ENCODE peak calls at places on chromosomes 2 and 18, in six cellular contexts. I is MM.1S, S is hepatocyte, G is SK-N-SH, D is HCT116, J is neural progenitor cell. K is an unnamed sample. For H3K4me1, the result is how much of the 10 kb centered on the place peaks cover.

GRCh38 chr2:78999410-78999809 is 26.1 kb upstream of the REG3G start:
- DNase-seq in I (no peak), S (peak), G (peak), D (no peak), J (peak), K (peak)

GRCh38 chr2:33655626-33656025 is 56.5 kb upstream of the FAM98A start:
- DNase-seq in I (no peak), S (no peak), G (no peak), D (no peak), J (no peak), K (no peak)

GRCh38 chr18:78494204-78494603 is 485.4 kb upstream of the SALL3 start:
- DNase-seq in I (no peak), S (no peak), G (no peak), D (no peak), J (no peak), K (no peak)

GRCh38 chr2:217956895-217957457 is 45.8 kb downstream of the TNS1 start:
- DNase-seq in I (no peak), S (no peak), G (no peak), D (no peak), J (no peak), K (no peak)

GRCh38 chr18:26710460-26711096 is 154.9 kb downstream of the AQP4 start:
- DNase-seq in I (peak), S (no peak), G (no peak), D (no peak), J (no peak), K (peak)

GRCh38 chr2:50556934-50557575 is 474.9 kb downstream of the NRXN1 start:
- DNase-seq in I (no peak), S (no peak), G (no peak), D (no peak), J (no peak), K (no peak)

GRCh38 chr2:110211938-110212858 is at the start of gene MTLN:
- DNase-seq in I (peak), S (peak), G (peak), D (peak), J (peak), K (no peak)

GRCh38 chr2:1869987-1870386 is 125.7 kb upstream of the PXDN start:
- DNase-seq in I (no peak), S (no peak), G (no peak), D (no peak), J (no peak), K (no peak)

GRCh38 chr18:32386466-32386865 is 84.2 kb downstream of the GAREM1 start:
- DNase-seq in I (no peak), S (no peak), G (no peak), D (no peak), J (no peak), K (no peak)

GRCh38 chr2:129758461-129759185 is 220.8 kb upstream of the RAB6C start:
- DNase-seq in I (peak), S (no peak), G (peak), D (no peak), J (no peak), K (no peak)

GRCh38 chr2:220053919-220054318 is 426.5 kb downstream of the SLC4A3 start:
- DNase-seq in I (peak), S (no peak), G (no peak), D (peak), J (no peak), K (peak)

GRCh38 chr2:68336192-68336591 is 16.4 kb upstream of the CNRIP1 start:
- DNase-seq in I (no peak), S (no peak), G (no peak), D (peak), J (no peak), K (no peak)

GRCh38 chr2:127986548-127987079 is 41.2 kb downstream of the SAP130 start:
- DNase-seq in I (no peak), S (no peak), G (no peak), D (no peak), J (no peak), K (no peak)

GRCh38 chr2:231928901-231929725 is 2.9 kb upstream of the NPPC start:
- DNase-seq in I (no peak), S (no peak), G (no peak), D (no peak), J (no peak), K (no peak)

GRCh38 chr2:223576873-223577272 is 25.3 kb downstream of the SCG2 start:
- DNase-seq in I (no peak), S (peak), G (no peak), D (peak), J (no peak), K (no peak)

GRCh38 chr18:61939032-61939674 is 46.3 kb upstream of the RNF152 start:
- DNase-seq in I (no peak), S (no peak), G (no peak), D (no peak), J (no peak), K (no peak)

GRCh38 chr18:62379051-62379450 is 53.9 kb downstream of the TNFRSF11A start:
- DNase-seq in I (no peak), S (no peak), G (no peak), D (no peak), J (no peak), K (no peak)

GRCh38 chr18:57121542-57122112 is 25.3 kb upstream of the BOD1L2 start:
- DNase-seq in I (no peak), S (no peak), G (no peak), D (no peak), J (peak), K (no peak)

GRCh38 chr2:228059735-228060134 is 121.8 kb downstream of the SPHKAP start:
- DNase-seq in I (no peak), S (no peak), G (no peak), D (no peak), J (no peak), K (no peak)

GRCh38 chr2:43057026-43057741 is 169.2 kb downstream of the ZFP36L2 start:
- DNase-seq in I (no peak), S (no peak), G (peak), D (no peak), J (no peak), K (no peak)

GRCh38 chr2:168766600-168766999 is 35.8 kb upstream of the NOSTRIN start:
- DNase-seq in I (no peak), S (no peak), G (no peak), D (no peak), J (no peak), K (no peak)

GRCh38 chr2:21837561-21837960 is 713.8 kb downstream of the TDRD15 start:
- DNase-seq in I (no peak), S (no peak), G (no peak), D (no peak), J (no peak), K (no peak)

GRCh38 chr2:242038166-242038927 is 168.8 kb downstream of the RTP5 start:
- DNase-seq in I (no peak), S (no peak), G (no peak), D (no peak), J (no peak), K (no peak)

GRCh38 chr2:122652670-122653069 is 897.2 kb downstream of the TSN start:
- DNase-seq in I (no peak), S (no peak), G (no peak), D (no peak), J (no peak), K (no peak)

GRCh38 chr2:15670469-15670868 is 78.8 kb downstream of the DDX1 start:
- DNase-seq in I (no peak), S (no peak), G (no peak), D (no peak), J (no peak), K (no peak)

GRCh38 chr2:33602216-33602830 is 3.2 kb upstream of the FAM98A start:
- DNase-seq in I (no peak), S (no peak), G (no peak), D (no peak), J (no peak), K (no peak)

GRCh38 chr2:77999376-77999775 is 477.2 kb upstream of the LRRTM4 start:
- DNase-seq in I (no peak), S (no peak), G (no peak), D (no peak), J (no peak), K (no peak)

GRCh38 chr2:190968522-190968921 is 45.4 kb downstream of the STAT1 start:
- DNase-seq in I (no peak), S (no peak), G (no peak), D (no peak), J (no peak), K (no peak)

GRCh38 chr18:79936641-79937040 is 14.8 kb downstream of the SLC66A2 start:
- DNase-seq in I (no peak), S (no peak), G (no peak), D (no peak), J (no peak), K (no peak)

GRCh38 chr2:105928563-105928962 is 183.9 kb downstream of the NCK2 start:
- DNase-seq in I (no peak), S (no peak), G (no peak), D (no peak), J (no peak), K (no peak)

GRCh38 chr2:27182346-27182745 is 29.5 kb upstream of the ATRAID start:
- DNase-seq in I (no peak), S (no peak), G (no peak), D (no peak), J (no peak), K (no peak)

GRCh38 chr2:27186613-27187345 is 25.1 kb upstream of the ATRAID start:
- DNase-seq in I (peak), S (no peak), G (no peak), D (no peak), J (no peak), K (no peak)

GRCh38 chr2:27185331-27186026 is 26.4 kb upstream of the ATRAID start:
- DNase-seq in I (peak), S (peak), G (no peak), D (no peak), J (no peak), K (peak)

GRCh38 chr2:27179344-27180000 is 30.7 kb downstream of the TCF23 start:
- DNase-seq in I (no peak), S (no peak), G (no peak), D (no peak), J (no peak), K (no peak)

GRCh38 chr2:27184115-27184514 is 27.7 kb upstream of the ATRAID start:
- DNase-seq in I (no peak), S (no peak), G (no peak), D (no peak), J (no peak), K (no peak)
- H3K4me1 ChIP-seq in I (under half), S (under half), G (under half), D (under half), J (under half), K (under half)

DNA sequence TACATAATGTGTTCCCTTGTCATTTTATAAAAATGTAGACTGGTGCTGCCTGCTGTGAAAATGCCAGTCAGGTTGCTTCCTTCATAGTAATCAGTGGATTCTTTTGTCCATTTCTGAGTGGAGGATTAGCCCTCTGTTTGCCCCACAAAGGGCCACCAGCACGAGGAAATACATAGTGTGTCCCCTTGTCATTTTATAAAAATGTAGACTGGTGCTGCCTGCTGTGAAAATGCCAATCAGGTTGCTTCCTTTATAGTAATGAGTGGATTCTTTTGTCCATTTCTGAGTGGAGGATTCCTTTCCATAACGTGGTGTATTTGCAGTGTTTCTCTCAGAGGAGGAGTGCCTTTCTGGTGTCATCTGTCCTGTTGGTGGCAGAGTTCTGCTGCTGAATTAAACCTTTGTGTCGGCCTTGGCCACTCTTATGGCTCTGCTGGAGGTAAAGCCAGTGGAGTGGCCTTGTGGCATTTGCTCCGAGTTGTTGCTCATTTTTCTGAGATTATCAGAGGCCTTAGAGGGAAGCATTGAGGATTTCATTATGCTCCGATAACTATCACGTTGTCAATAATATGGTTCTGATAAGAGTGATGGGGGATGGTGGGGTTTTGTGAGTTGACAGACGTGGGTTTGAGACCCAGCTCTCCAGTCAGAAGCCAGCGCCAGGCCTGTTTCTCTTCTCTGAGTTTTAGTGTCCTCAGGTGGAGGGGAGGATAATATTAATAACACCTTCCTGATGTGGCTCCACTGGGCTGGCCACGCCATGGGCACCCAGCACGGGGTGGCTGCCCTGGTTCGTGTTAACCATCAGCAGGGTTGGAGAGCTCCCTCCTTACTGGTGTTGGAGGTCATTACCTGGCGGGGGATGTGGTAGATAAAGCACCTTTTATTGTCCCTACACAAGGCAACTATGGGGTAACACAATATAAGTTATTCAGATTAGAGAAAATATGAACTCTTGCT is 96.6 kb downstream of the NEDD4L start:
- DNase-seq in I (no peak), S (no peak), G (no peak), D (no peak), J (no peak), K (no peak)
- TF ChIP-seq CTCF in I (no peak), S (peak), G (no peak), D (peak), J (no peak), K (no peak)

GRCh38 chr2:239723486-239724193 is 301.5 kb downstream of the NDUFA10 start:
- DNase-seq in I (no peak), S (no peak), G (no peak), D (no peak), J (no peak), K (no peak)

GRCh38 chr2:239724194-239724849 is 300.8 kb downstream of the NDUFA10 start:
- DNase-seq in I (no peak), S (no peak), G (no peak), D (no peak), J (no peak), K (no peak)

GRCh38 chr2:239721991-239722759 is 303.0 kb downstream of the NDUFA10 start:
- DNase-seq in I (no peak), S (no peak), G (no peak), D (no peak), J (no peak), K (no peak)

GRCh38 chr2:239721531-239721930 is 303.6 kb downstream of the NDUFA10 start:
- DNase-seq in I (no peak), S (no peak), G (no peak), D (no peak), J (no peak), K (no peak)

GRCh38 chr2:239722760-239723448 is 302.2 kb downstream of the NDUFA10 start:
- DNase-seq in I (no peak), S (no peak), G (no peak), D (no peak), J (no peak), K (no peak)
- TF ChIP-seq EZH2phosphoT487 in I (no peak), S (no peak), G (no peak), D (no peak), J (no peak), K (no peak)

GRCh38 chr2:8548065-8548870 is 133.6 kb upstream of the ID2 start:
- DNase-seq in I (no peak), S (no peak), G (no peak), D (no peak), J (no peak), K (peak)

GRCh38 chr2:8547284-8548064 is 134.4 kb upstream of the ID2 start:
- DNase-seq in I (no peak), S (no peak), G (no peak), D (no peak), J (no peak), K (no peak)

GRCh38 chr2:8545676-8546318 is 136.1 kb upstream of the ID2 start:
- DNase-seq in I (no peak), S (no peak), G (no peak), D (no peak), J (no peak), K (no peak)

GRCh38 chr2:8544786-8545631 is 136.8 kb upstream of the ID2 start:
- DNase-seq in I (no peak), S (peak), G (peak), D (peak), J (peak), K (peak)

GRCh38 chr2:8546319-8547283 is 135.3 kb upstream of the ID2 start:
- DNase-seq in I (no peak), S (no peak), G (no peak), D (no peak), J (no peak), K (peak)
- H3K4me1 ChIP-seq in I (under half), S (under half), G (under half), D (under half), J (under half), K (half or more)

GRCh38 chr2:177799531-177799930 is 273.0 kb downstream of the PDE11A start:
- DNase-seq in I (peak), S (peak), G (peak), D (no peak), J (peak), K (peak)
- TF ChIP-seq CTCF in I (peak), S (peak), G (peak), D (no peak), J (peak), K (peak)

GRCh38 chr2:71683070-71683469 is 229.7 kb downstream of the DYSF start:
- DNase-seq in I (no peak), S (no peak), G (no peak), D (no peak), J (no peak), K (no peak)

GRCh38 chr2:71683666-71684065 is 230.3 kb downstream of the DYSF start:
- DNase-seq in I (no peak), S (no peak), G (no peak), D (no peak), J (no peak), K (no peak)

GRCh38 chr2:71685073-71685848 is 231.9 kb downstream of the DYSF start:
- DNase-seq in I (no peak), S (peak), G (no peak), D (no peak), J (peak), K (no peak)

GRCh38 chr2:71685941-71686611 is 232.7 kb downstream of the DYSF start:
- DNase-seq in I (no peak), S (no peak), G (no peak), D (no peak), J (no peak), K (no peak)

DNA sequence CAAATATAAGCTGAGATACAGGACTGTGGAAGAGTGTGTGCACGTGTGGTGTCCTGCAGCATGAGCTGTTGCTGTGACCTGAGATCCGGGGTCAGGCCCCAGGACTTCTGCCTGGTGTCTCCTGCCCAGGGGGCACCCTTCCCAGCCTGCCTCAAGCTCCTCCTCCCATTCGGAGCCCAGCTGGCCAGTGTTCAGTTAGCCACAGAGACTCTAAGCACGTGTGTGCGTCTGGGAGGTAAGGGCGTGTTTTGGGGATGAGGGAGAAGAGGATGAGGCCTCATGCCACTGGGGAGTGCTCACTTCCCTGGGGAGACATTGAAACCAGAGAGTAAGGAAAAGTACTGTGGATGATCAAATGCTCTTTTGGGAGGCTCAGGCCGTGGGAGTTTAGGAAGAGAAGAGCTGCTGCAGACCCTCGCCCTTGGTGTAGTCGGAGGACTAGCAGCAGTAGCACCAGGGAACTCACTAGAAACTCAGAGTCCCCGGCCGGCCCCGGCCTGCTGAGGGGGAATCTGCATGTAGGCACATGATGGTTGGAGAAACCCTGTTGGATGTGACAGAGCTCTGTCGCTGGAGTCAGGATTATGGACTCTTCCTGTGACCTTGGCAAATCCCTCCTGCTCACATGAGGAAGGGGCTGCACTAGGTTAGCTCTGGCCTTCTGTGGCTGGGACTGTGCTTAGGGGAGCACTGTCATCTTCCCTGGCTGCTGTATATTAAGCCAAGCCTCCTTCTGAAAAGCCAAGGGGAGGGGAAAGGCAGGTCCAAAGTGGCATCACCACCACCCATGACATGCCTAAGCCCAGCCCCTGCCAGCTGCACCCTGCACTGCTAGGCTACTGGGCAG is 231.1 kb downstream of the DYSF start:
- DNase-seq in I (no peak), S (no peak), G (no peak), D (no peak), J (no peak), K (no peak)
- TF ChIP-seq EZH2phosphoT487 in I (no peak), S (no peak), G (no peak), D (no peak), J (no peak), K (no peak)

DNA sequence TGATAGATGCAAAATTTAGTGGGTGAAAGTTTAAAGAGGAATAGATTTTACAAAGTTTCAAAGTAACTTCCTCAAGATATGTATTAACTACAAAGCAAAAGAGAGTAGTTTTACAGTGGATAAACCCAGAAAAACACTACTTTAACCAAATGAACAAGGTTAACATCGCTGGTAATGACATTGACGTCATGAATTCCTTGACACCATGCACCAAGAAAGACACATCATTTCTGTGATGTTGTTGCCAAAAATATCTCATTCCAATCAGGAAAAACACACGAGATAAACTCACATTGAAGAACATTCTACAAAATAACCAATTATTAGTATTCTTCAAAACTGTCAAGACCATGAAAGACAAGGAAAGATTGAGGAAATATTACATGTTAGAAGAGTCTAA is 605.6 kb upstream of the SETBP1 start:
- DNase-seq in I (no peak), S (no peak), G (no peak), D (no peak), J (no peak), K (no peak)
- H3K4me1 ChIP-seq in I (under half), S (under half), G (under half), D (under half), J (under half), K (under half)

GRCh38 chr2:111653913-111654312 is 230.1 kb downstream of the ANAPC1 start:
- DNase-seq in I (no peak), S (no peak), G (no peak), D (no peak), J (no peak), K (no peak)
- TF ChIP-seq CTCF in I (no peak), S (no peak), G (no peak), D (no peak), J (no peak), K (no peak)